ENCODE peak calls at places on chromosomes 6 and 20, in nine cellular contexts. One of them, this sample, is unnamed.
A peak's percentile ranks its signal among the peaks of the same experiment; 100 is the strongest.

GRCh38 chr6:23280445-23280844 is 711.1 kb downstream of the HDGFL1 start:
- DNase-seq in astrocyte of the spinal cord: no peak
- DNase-seq in heart right ventricle: no peak
- DNase-seq in psoas muscle: no peak
- DNase-seq in pancreas: no peak
- DNase-seq in AG04450: no peak
- DNase-seq in PC-3: no peak
- DNase-seq in tibial artery: no peak
- DNase-seq in adrenal gland: no peak
- DNase-seq in this sample: no peak

GRCh38 chr6:112846711-112847110 is 499.6 kb downstream of the RFPL4B start:
- DNase-seq in astrocyte of the spinal cord: no peak
- DNase-seq in PC-3: no peak
- DNase-seq in pancreas: no peak
- DNase-seq in tibial artery: no peak
- DNase-seq in psoas muscle: no peak
- DNase-seq in heart right ventricle: no peak
- DNase-seq in adrenal gland: no peak
- DNase-seq in AG04450: peak; percentile 3
- DNase-seq in this sample: no peak

GRCh38 chr6:130848945-130849344 is 21.7 kb downstream of the SMLR1 start:
- DNase-seq in adrenal gland: no peak
- DNase-seq in tibial artery: no peak
- DNase-seq in heart right ventricle: no peak
- DNase-seq in astrocyte of the spinal cord: no peak
- DNase-seq in pancreas: no peak
- DNase-seq in AG04450: no peak
- DNase-seq in psoas muscle: no peak
- DNase-seq in PC-3: no peak
- DNase-seq in this sample: no peak

GRCh38 chr6:168525114-168525513 is 84.1 kb downstream of the SMOC2 start:
- DNase-seq in psoas muscle: peak; percentile 64
- DNase-seq in astrocyte of the spinal cord: no peak
- DNase-seq in AG04450: no peak
- DNase-seq in tibial artery: no peak
- DNase-seq in pancreas: no peak
- DNase-seq in heart right ventricle: no peak
- DNase-seq in adrenal gland: no peak
- DNase-seq in PC-3: no peak
- DNase-seq in this sample: no peak

GRCh38 chr20:56003111-56003800 is 2.1 kb downstream of the CBLN4 start:
- DNase-seq in heart right ventricle: no peak
- DNase-seq in PC-3: no peak
- DNase-seq in astrocyte of the spinal cord: no peak
- DNase-seq in AG04450: no peak
- DNase-seq in tibial artery: no peak
- DNase-seq in pancreas: no peak
- DNase-seq in adrenal gland: no peak
- DNase-seq in psoas muscle: no peak
- DNase-seq in this sample: no peak

GRCh38 chr6:104118274-104118673 is 741.4 kb downstream of the HACE1 start:
- DNase-seq in astrocyte of the spinal cord: peak; percentile 62
- DNase-seq in adrenal gland: no peak
- DNase-seq in AG04450: no peak
- DNase-seq in heart right ventricle: no peak
- DNase-seq in psoas muscle: no peak
- DNase-seq in PC-3: peak; percentile 77
- DNase-seq in pancreas: no peak
- DNase-seq in tibial artery: no peak
- DNase-seq in this sample: no peak

GRCh38 chr6:101286146-101286545 is 107.4 kb upstream of the GRIK2 start:
- DNase-seq in psoas muscle: no peak
- DNase-seq in pancreas: no peak
- DNase-seq in adrenal gland: no peak
- DNase-seq in PC-3: no peak
- DNase-seq in heart right ventricle: no peak
- DNase-seq in AG04450: no peak
- DNase-seq in tibial artery: no peak
- DNase-seq in astrocyte of the spinal cord: no peak
- DNase-seq in this sample: no peak

GRCh38 chr20:14523090-14523489 is 185.7 kb upstream of the FLRT3 start:
- DNase-seq in adrenal gland: no peak
- DNase-seq in PC-3: peak; percentile 20
- DNase-seq in tibial artery: no peak
- DNase-seq in psoas muscle: no peak
- DNase-seq in astrocyte of the spinal cord: no peak
- DNase-seq in heart right ventricle: no peak
- DNase-seq in AG04450: no peak
- DNase-seq in pancreas: no peak
- DNase-seq in this sample: no peak

GRCh38 chr20:53681352-53682212 is 87.9 kb upstream of the ZNF217 start:
- DNase-seq in pancreas: no peak
- DNase-seq in tibial artery: no peak
- DNase-seq in astrocyte of the spinal cord: no peak
- DNase-seq in adrenal gland: no peak
- DNase-seq in AG04450: no peak
- DNase-seq in PC-3: no peak
- DNase-seq in psoas muscle: no peak
- DNase-seq in heart right ventricle: no peak
- DNase-seq in this sample: no peak

GRCh38 chr6:80725156-80725930 is 618.9 kb downstream of the BCKDHB start:
- DNase-seq in PC-3: peak; percentile 39
- DNase-seq in heart right ventricle: no peak
- DNase-seq in pancreas: no peak
- DNase-seq in tibial artery: no peak
- DNase-seq in astrocyte of the spinal cord: no peak
- DNase-seq in AG04450: no peak
- DNase-seq in adrenal gland: no peak
- DNase-seq in psoas muscle: no peak
- DNase-seq in this sample: no peak

GRCh38 chr6:21187485-21187884 is 406.1 kb upstream of the SOX4 start:
- DNase-seq in heart right ventricle: no peak
- DNase-seq in pancreas: no peak
- DNase-seq in psoas muscle: no peak
- DNase-seq in adrenal gland: no peak
- DNase-seq in PC-3: no peak
- DNase-seq in AG04450: no peak
- DNase-seq in tibial artery: no peak
- DNase-seq in astrocyte of the spinal cord: no peak
- DNase-seq in this sample: no peak

GRCh38 chr6:169846286-169847056 is 95.0 kb downstream of the ERMARD start:
- DNase-seq in PC-3: no peak
- DNase-seq in psoas muscle: no peak
- DNase-seq in adrenal gland: no peak
- DNase-seq in astrocyte of the spinal cord: no peak
- DNase-seq in tibial artery: peak; percentile 13
- DNase-seq in AG04450: no peak
- DNase-seq in pancreas: no peak
- DNase-seq in heart right ventricle: no peak
- DNase-seq in this sample: no peak

GRCh38 chr6:3453410-3453809 is 3.4 kb downstream of the SLC22A23 start:
- DNase-seq in astrocyte of the spinal cord: no peak
- DNase-seq in PC-3: no peak
- DNase-seq in tibial artery: no peak
- DNase-seq in psoas muscle: no peak
- DNase-seq in heart right ventricle: no peak
- DNase-seq in adrenal gland: no peak
- DNase-seq in pancreas: no peak
- DNase-seq in AG04450: no peak
- DNase-seq in this sample: no peak
- TF ChIP-seq CTCF in astrocyte of the spinal cord: no peak
- TF ChIP-seq CTCF in PC-3: no peak
- TF ChIP-seq CTCF in tibial artery: no peak
- TF ChIP-seq CTCF in psoas muscle: no peak
- TF ChIP-seq CTCF in heart right ventricle: no peak
- TF ChIP-seq CTCF in adrenal gland: no peak
- TF ChIP-seq CTCF in pancreas: no peak
- TF ChIP-seq CTCF in AG04450: no peak
- TF ChIP-seq CTCF in this sample: no peak

DNA sequence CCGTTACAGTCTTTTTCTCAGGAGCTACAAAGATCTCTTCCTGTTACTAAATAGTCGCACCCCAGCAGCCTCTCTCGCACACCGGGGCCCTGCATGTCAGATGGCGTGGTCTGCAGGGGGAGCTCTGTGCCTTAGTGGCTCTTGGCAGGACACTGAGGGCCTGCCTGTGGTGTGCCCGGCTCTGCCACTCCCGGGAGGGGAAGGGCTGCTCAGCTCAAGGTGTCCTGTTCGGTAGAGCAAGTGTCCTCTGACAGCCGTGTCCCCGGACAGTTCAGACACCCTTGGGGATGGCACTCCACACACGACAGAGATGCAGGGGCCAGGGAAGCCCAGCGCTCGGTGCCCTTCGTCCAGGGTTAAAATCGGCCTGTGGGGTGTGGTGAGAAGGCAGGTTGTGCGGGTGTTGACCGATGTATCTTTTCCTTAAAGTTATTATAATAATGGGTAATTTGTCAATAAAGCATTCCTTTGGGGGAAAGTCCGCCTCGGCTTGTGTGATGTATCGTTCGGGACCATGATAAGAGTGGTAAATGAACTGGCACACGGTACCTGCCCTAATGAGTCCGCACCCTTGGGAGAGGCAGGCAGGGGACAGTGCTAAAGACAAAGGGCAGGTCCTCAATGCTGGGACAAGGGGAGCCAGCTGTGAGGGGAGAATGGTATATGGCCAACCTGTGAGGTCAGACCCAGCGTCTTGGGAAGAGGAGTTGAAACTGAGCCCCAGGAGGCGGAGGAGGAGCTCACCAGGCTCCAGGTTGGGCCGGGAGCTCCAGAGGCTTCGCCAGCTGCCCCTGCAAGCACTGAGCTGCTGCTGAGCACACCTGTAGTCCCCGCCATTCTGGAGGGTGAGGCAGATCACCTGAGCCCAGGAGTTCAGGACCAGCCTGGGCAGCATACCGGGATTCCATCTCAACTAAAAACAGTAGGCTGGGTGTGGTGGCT is 3.6 kb upstream of the DNAJC5 start:
- DNase-seq in AG04450: no peak
- DNase-seq in heart right ventricle: no peak
- DNase-seq in pancreas: no peak
- DNase-seq in psoas muscle: no peak
- DNase-seq in adrenal gland: no peak
- DNase-seq in tibial artery: no peak
- DNase-seq in PC-3: no peak
- DNase-seq in astrocyte of the spinal cord: no peak
- DNase-seq in this sample: no peak
- TF ChIP-seq CTCF in AG04450: no peak
- TF ChIP-seq CTCF in heart right ventricle: no peak
- TF ChIP-seq CTCF in pancreas: no peak
- TF ChIP-seq CTCF in psoas muscle: no peak
- TF ChIP-seq CTCF in adrenal gland: no peak
- TF ChIP-seq CTCF in tibial artery: no peak
- TF ChIP-seq CTCF in PC-3: peak; percentile 21
- TF ChIP-seq CTCF in astrocyte of the spinal cord: peak; percentile 9
- TF ChIP-seq CTCF in this sample: peak; percentile 7

DNA sequence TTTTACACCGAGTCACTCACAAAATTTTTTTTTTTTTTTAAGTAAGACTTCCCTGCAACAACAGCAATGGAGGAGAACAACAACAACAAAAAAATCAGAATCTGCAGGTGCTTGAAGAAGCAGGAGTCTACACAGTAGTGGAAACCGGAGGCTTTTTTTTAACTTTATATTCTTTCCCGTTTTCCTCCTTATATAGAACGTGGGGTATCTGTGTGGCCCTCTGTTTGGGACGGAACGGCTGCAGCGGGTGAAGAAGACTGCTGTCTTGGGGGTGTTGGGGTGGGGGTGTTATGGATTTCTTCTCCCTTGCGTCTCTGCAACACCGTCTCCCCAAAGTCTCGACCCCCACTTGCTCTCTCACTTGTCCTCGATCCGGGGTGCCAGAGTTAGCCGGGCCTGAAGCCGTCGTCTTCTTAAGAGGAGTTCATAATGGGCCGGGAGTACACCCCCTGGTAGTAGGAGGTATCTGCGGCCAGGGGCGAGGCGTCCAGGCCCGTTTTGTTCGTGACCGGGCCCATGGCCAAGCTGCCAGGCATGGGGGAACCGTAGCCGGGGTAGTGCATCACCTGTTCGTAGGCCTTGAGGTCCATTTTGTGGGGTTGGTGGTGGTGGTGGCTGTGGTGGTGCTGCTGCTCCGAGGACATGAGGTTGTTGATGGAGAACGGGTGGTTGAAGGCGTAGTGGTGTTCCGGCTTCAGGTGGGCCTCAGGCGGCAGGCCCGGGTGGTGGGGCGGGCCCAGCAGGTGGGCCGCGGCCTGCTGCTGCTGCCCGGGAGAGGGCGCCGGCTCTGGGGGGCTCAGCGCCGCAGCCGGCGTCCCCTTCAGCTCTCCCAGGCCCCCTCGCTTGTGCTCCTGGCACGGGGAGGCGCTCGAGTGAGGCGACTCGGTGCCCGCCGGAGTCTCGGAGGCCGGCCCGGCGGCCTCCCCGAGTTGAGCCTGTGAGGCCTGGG is 2.7 kb downstream of the FOXA2 start:
- DNase-seq in tibial artery: no peak
- DNase-seq in pancreas: peak; percentile 55
- DNase-seq in AG04450: no peak
- DNase-seq in astrocyte of the spinal cord: no peak
- DNase-seq in heart right ventricle: no peak
- DNase-seq in psoas muscle: no peak
- DNase-seq in PC-3: no peak
- DNase-seq in adrenal gland: no peak
- DNase-seq in this sample: no peak
- TF ChIP-seq CTCF in tibial artery: no peak
- TF ChIP-seq CTCF in pancreas: no peak
- TF ChIP-seq CTCF in AG04450: no peak
- TF ChIP-seq CTCF in astrocyte of the spinal cord: no peak
- TF ChIP-seq CTCF in heart right ventricle: no peak
- TF ChIP-seq CTCF in psoas muscle: no peak
- TF ChIP-seq CTCF in PC-3: no peak
- TF ChIP-seq CTCF in adrenal gland: no peak
- TF ChIP-seq CTCF in this sample: no peak

DNA sequence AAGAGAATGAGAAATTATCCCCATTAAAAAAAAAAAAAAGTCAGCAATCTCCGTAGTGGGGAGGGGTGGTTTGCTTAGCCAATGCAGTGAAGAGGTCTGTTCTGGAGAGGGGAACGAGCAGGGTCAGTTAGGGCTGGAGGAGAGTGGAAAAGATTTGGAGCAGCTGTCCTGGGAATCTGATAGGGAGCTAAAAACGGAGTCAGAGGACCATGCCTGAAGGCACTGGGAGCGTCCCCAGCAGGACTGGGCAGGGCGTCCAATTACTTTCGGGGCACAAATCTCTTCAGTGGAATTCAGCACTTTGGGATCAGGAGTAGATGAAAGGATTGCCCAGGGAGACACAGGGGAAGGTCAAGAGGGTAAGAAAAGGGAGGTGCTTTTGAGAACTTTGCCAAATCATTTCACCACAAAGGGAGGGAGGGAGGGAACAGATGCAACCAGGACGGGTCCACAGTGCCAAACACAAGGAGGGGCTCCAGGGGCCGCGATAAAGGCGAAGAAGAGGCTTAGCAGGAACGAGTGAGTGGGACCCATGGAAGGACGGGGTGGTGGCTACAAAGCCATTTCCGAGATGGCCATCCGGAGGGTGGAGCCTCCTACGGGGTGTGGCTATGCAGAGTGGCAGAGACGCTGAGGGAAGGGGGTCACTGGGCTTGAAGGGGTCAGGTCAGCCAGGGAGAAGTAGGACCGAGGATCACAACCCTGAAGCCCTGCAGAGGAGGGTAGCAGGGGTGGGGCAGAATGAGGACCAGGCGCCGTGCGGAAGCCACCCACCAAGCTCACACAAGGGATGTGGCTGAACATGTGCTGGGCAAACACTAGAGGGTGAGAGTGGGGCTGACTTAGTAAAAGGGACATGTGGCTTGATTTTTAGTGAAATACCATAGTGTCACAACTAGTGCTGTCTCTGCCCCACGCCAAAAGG is 180.1 kb upstream of the RREB1 start:
- DNase-seq in psoas muscle: peak; percentile 86
- DNase-seq in tibial artery: no peak
- DNase-seq in PC-3: no peak
- DNase-seq in adrenal gland: peak; percentile 32
- DNase-seq in AG04450: no peak
- DNase-seq in heart right ventricle: peak; percentile 45
- DNase-seq in astrocyte of the spinal cord: no peak
- DNase-seq in pancreas: no peak
- DNase-seq in this sample: no peak
- TF ChIP-seq CTCF in psoas muscle: peak; percentile 31
- TF ChIP-seq CTCF in tibial artery: no peak
- TF ChIP-seq CTCF in PC-3: no peak
- TF ChIP-seq CTCF in adrenal gland: no peak
- TF ChIP-seq CTCF in AG04450: no peak
- TF ChIP-seq CTCF in heart right ventricle: no peak
- TF ChIP-seq CTCF in astrocyte of the spinal cord: no peak
- TF ChIP-seq CTCF in pancreas: no peak
- TF ChIP-seq CTCF in this sample: no peak

This sample was measured in D721Med.